ENCODE peak calls at places on chromosome 14, in four cellular contexts. Y is lower leg skin; K is activated naive CD4-positive, alpha-beta T cell; D is dorsolateral prefrontal cortex. I is an unnamed sample.
A peak's percentile ranks its signal among the peaks of the same experiment; 100 is the strongest.

GRCh38 chr14:94129758-94130414 is 482 bp upstream of the IFI27L2 start:
- DNase-seq in K (no peak), D (peak; percentile 22), Y (peak; percentile 85), I (peak; percentile 65)

GRCh38 chr14:73240816-73241480 is 3.6 kb downstream of the PAPLN start:
- DNase-seq in Y (no peak), K (no peak), D (no peak), I (no peak)

GRCh38 chr14:75842624-75843023 is 139.2 kb downstream of the TGFB3 start:
- DNase-seq in D (no peak), K (no peak), Y (no peak), I (no peak)

GRCh38 chr14:20302042-20302761 is 3.5 kb downstream of the TTC5 start:
- DNase-seq in Y (no peak), D (no peak), K (no peak), I (no peak)

GRCh38 chr14:90487031-90487430 is 90.2 kb downstream of the CALM1 start:
- DNase-seq in K (no peak), D (no peak), Y (peak; percentile 83), I (peak; percentile 25)

GRCh38 chr14:43786066-43786762 is 720.9 kb downstream of the FSCB start:
- DNase-seq in Y (no peak), K (no peak), D (no peak), I (no peak)

GRCh38 chr14:78566017-78566858 is 396.1 kb downstream of the NRXN3 start:
- DNase-seq in K (peak; percentile 1), Y (peak; percentile 93), D (peak; percentile 88), I (peak; percentile 81)

GRCh38 chr14:74380172-74380571 is 31.9 kb downstream of the VRTN start:
- DNase-seq in Y (no peak), K (no peak), D (no peak), I (no peak)

GRCh38 chr14:73591690-73592448 is at the start of gene ACOT4:
- DNase-seq in Y (peak; percentile 84), D (peak; percentile 31), K (no peak), I (no peak)

GRCh38 chr14:37340353-37340752 is 142.6 kb downstream of the MIPOL1 start:
- DNase-seq in Y (no peak), K (no peak), D (no peak), I (no peak)

GRCh38 chr14:49933128-49933527 is 40.2 kb downstream of the ARF6 start:
- DNase-seq in K (no peak), Y (no peak), D (no peak), I (no peak)